ENCODE peak calls at places on chromosome 10, in five cellular contexts. X, W, A, K and N are unnamed samples.

GRCh38 chr10:4650572-4650971 is 175.4 kb upstream of the AKR1E2 start:
- DNase-seq in X (no peak), W (no peak), A (no peak), K (no peak), N (no peak)

GRCh38 chr10:73650537-73651331 is 5.1 kb downstream of the SYNPO2L start:
- DNase-seq in X (no peak), W (no peak), A (peak), K (no peak), N (no peak)

GRCh38 chr10:3362415-3362814 is 189.8 kb upstream of the PITRM1 start:
- DNase-seq in X (no peak), W (no peak), A (no peak), K (no peak), N (no peak)

GRCh38 chr10:18043607-18044006 is 91.9 kb downstream of the SLC39A12 start:
- DNase-seq in X (no peak), W (no peak), A (no peak), K (no peak), N (no peak)

GRCh38 chr10:124671486-124672075 is 72.6 kb downstream of the FAM53B start:
- DNase-seq in X (no peak), W (no peak), A (peak), K (peak), N (no peak)

GRCh38 chr10:73908853-73909611 is 1.9 kb upstream of the PLAU start:
- DNase-seq in X (no peak), W (no peak), A (peak), K (no peak), N (peak)

GRCh38 chr10:30701471-30702173 is 72.1 kb upstream of the LYZL2 start:
- DNase-seq in X (no peak), W (peak), A (peak), K (peak), N (no peak)

GRCh38 chr10:132297521-132297920 is 10.2 kb downstream of the STK32C start:
- DNase-seq in X (peak), W (no peak), A (no peak), K (no peak), N (no peak)

GRCh38 chr10:49569031-49569765 is 30.3 kb upstream of the ERCC6 start:
- DNase-seq in X (no peak), W (no peak), A (peak), K (no peak), N (no peak)

GRCh38 chr10:77416327-77417135 is 221.1 kb downstream of the KCNMA1 start:
- DNase-seq in X (no peak), W (no peak), A (peak), K (no peak), N (no peak)

GRCh38 chr10:6537704-6538103 is 42.4 kb downstream of the PRKCQ start:
- DNase-seq in X (no peak), W (no peak), A (no peak), K (no peak), N (no peak)

GRCh38 chr10:30676319-30676718 is 46.8 kb upstream of the LYZL2 start:
- DNase-seq in X (no peak), W (no peak), A (no peak), K (no peak), N (no peak)

GRCh38 chr10:24944512-24945255 is 7.7 kb downstream of the PRTFDC1 start:
- DNase-seq in X (peak), W (no peak), A (peak), K (peak), N (no peak)

GRCh38 chr10:90920986-90921643 is at the start of gene ANKRD1:
- DNase-seq in X (peak), W (no peak), A (peak), K (no peak), N (no peak)

GRCh38 chr10:108393111-108393510 is 1228.6 kb upstream of the SORCS1 start:
- DNase-seq in X (no peak), W (no peak), A (no peak), K (no peak), N (no peak)